ENCODE peak calls at places on chromosome 13, in five cellular contexts. One of them, this sample, is unnamed.

GRCh38 chr13:113535381-113535781 is 44.9 kb upstream of the DCUN1D2 start:
- DNase-seq in AG04449: no peak
- DNase-seq in Right ventricle myocardium superior: no peak
- DNase-seq in CD8-positive, alpha-beta T cell: no peak
- DNase-seq in IMR-90: no peak
- DNase-seq in this sample: no peak

GRCh38 chr13:91368676-91369425 is 21.4 kb downstream of the MIR17HG start:
- DNase-seq in Right ventricle myocardium superior: no peak
- DNase-seq in AG04449: no peak
- DNase-seq in IMR-90: peak; percentile 19
- DNase-seq in CD8-positive, alpha-beta T cell: no peak
- DNase-seq in this sample: no peak

GRCh38 chr13:63629591-63629990 is 2213.9 kb upstream of the PCDH20 start:
- DNase-seq in CD8-positive, alpha-beta T cell: no peak
- DNase-seq in IMR-90: no peak
- DNase-seq in Right ventricle myocardium superior: no peak
- DNase-seq in AG04449: no peak
- DNase-seq in this sample: no peak

GRCh38 chr13:43698743-43699142 is 88.0 kb downstream of the ENOX1 start:
- DNase-seq in AG04449: peak; percentile 5
- DNase-seq in IMR-90: peak; percentile 73
- DNase-seq in CD8-positive, alpha-beta T cell: no peak
- DNase-seq in Right ventricle myocardium superior: no peak
- DNase-seq in this sample: no peak

GRCh38 chr13:96089749-96090239 is at the start of gene HS6ST3:
- DNase-seq in AG04449: no peak
- DNase-seq in CD8-positive, alpha-beta T cell: no peak
- DNase-seq in IMR-90: no peak
- DNase-seq in Right ventricle myocardium superior: peak; percentile 54
- DNase-seq in this sample: no peak

GRCh38 chr13:105611424-105611823 is 924.0 kb downstream of the EFNB2 start:
- DNase-seq in IMR-90: peak; percentile 41
- DNase-seq in AG04449: peak; percentile 38
- DNase-seq in CD8-positive, alpha-beta T cell: no peak
- DNase-seq in Right ventricle myocardium superior: no peak
- DNase-seq in this sample: no peak

GRCh38 chr13:49098198-49098597 is 121.9 kb upstream of the MLNR start:
- DNase-seq in IMR-90: peak; percentile 99
- DNase-seq in Right ventricle myocardium superior: no peak
- DNase-seq in CD8-positive, alpha-beta T cell: no peak
- DNase-seq in AG04449: peak; percentile 86
- DNase-seq in this sample: no peak

GRCh38 chr13:99269627-99270252 is 11.6 kb upstream of the GPR18 start:
- DNase-seq in AG04449: no peak
- DNase-seq in IMR-90: peak; percentile 78
- DNase-seq in Right ventricle myocardium superior: no peak
- DNase-seq in CD8-positive, alpha-beta T cell: peak; percentile 26
- DNase-seq in this sample: peak; percentile 57